ENCODE peak calls at places on chromosomes 1 and 21, in ten cellular contexts. F is LoVo; P is AG10803; U is upper lobe of left lung; O is GM03348; M is EL; K is T1000; G is OCI-LY7; W is stimulated activated CD4-positive, alpha-beta T cell treated with anti-CD3 and anti-CD28 coated beads, Interleukin-15, amount 100 ng/mL, for 48 hours; Z is RPMI8226. J is an unnamed sample.

GRCh38 chr1:225519166-225519863 is 91.5 kb upstream of the LBR start:
- DNase-seq in F (no peak), P (no peak), U (no peak), O (no peak), M (peak; percentile 1), K (no peak), G (no peak), W (no peak), Z (no peak), J (no peak)

GRCh38 chr1:165854101-165854845 is 26.9 kb downstream of the UCK2 start:
- DNase-seq in F (no peak), P (peak; percentile 99), U (peak; percentile 39), O (peak; percentile 90), M (peak; percentile 96), K (no peak), G (no peak), W (no peak), Z (no peak), J (peak; percentile 94)

GRCh38 chr1:231553320-231553719 is 24.9 kb downstream of the TSNAX start:
- DNase-seq in F (no peak), P (no peak), U (no peak), O (no peak), M (no peak), K (no peak), G (no peak), W (no peak), Z (no peak), J (no peak)

GRCh38 chr21:36104306-36105300 is 30.3 kb upstream of the CBR3 start:
- DNase-seq in F (no peak), P (peak; percentile 25), U (no peak), O (no peak), M (peak; percentile 17), K (no peak), G (no peak), W (peak; percentile 24), Z (peak; percentile 35), J (peak; percentile 35)

GRCh38 chr1:83574749-83575148 is 424.2 kb downstream of the TTLL7 start:
- DNase-seq in F (no peak), P (no peak), U (no peak), O (no peak), M (no peak), K (no peak), G (no peak), W (no peak), Z (no peak), J (no peak)

GRCh38 chr1:109636201-109636952 is 16.7 kb downstream of the AMPD2 start:
- DNase-seq in F (no peak), P (peak; percentile 61), U (no peak), O (peak; percentile 75), M (peak; percentile 63), K (no peak), G (no peak), W (no peak), Z (no peak), J (peak; percentile 65)

GRCh38 chr21:14603202-14603601 is 57.1 kb upstream of the SAMSN1 start:
- DNase-seq in F (no peak), P (peak; percentile 28), U (no peak), O (peak; percentile 19), M (peak; percentile 59), K (no peak), G (no peak), W (no peak), Z (no peak), J (peak; percentile 1)

GRCh38 chr1:171372418-171373088 is 58.6 kb downstream of the FMO4 start:
- DNase-seq in F (no peak), P (no peak), U (no peak), O (no peak), M (no peak), K (no peak), G (no peak), W (no peak), Z (no peak), J (no peak)

GRCh38 chr1:125066385-125066784 is 3881.6 kb downstream of the SRGAP2C start:
- DNase-seq in F (no peak), P (no peak), U (no peak), O (no peak), M (no peak), K (no peak), G (no peak), W (no peak), Z (no peak), J (no peak)

GRCh38 chr1:168419746-168420145 is 124.1 kb downstream of the XCL2 start:
- DNase-seq in F (no peak), P (peak; percentile 17), U (no peak), O (peak; percentile 69), M (peak; percentile 27), K (no peak), G (no peak), W (no peak), Z (no peak), J (peak; percentile 37)

GRCh38 chr1:3521426-3521825 is 67.0 kb downstream of the ARHGEF16 start:
- DNase-seq in F (no peak), P (no peak), U (no peak), O (no peak), M (no peak), K (no peak), G (no peak), W (no peak), Z (no peak), J (no peak)